ENCODE peak calls at places on chromosomes 13 and 19, in five cellular contexts. One of them, this sample, is unnamed.

GRCh38 chr19:7395793-7396192 is 47.1 kb downstream of the ARHGEF18 start:
- DNase-seq in NCI-H2029: no peak
- DNase-seq in choroid plexus epithelial cell: peak; percentile 18
- DNase-seq in WTC11: no peak
- DNase-seq in activated naive CD8-positive, alpha-beta T cell treated with anti-CD3 and anti-CD28 coated beads for 36 hours: no peak
- DNase-seq in this sample: no peak

GRCh38 chr19:16457195-16457953 is 14.4 kb downstream of the EPS15L1 start:
- DNase-seq in choroid plexus epithelial cell: peak; percentile 67
- DNase-seq in NCI-H2029: peak; percentile 76
- DNase-seq in activated naive CD8-positive, alpha-beta T cell treated with anti-CD3 and anti-CD28 coated beads for 36 hours: peak; percentile 9
- DNase-seq in WTC11: peak; percentile 32
- DNase-seq in this sample: peak; percentile 67

GRCh38 chr19:33795370-33796163 is 1.1 kb upstream of the KCTD15 start:
- DNase-seq in activated naive CD8-positive, alpha-beta T cell treated with anti-CD3 and anti-CD28 coated beads for 36 hours: peak; percentile 73
- DNase-seq in WTC11: peak; percentile 88
- DNase-seq in choroid plexus epithelial cell: peak; percentile 85
- DNase-seq in NCI-H2029: peak; percentile 65
- DNase-seq in this sample: peak; percentile 95

GRCh38 chr19:50725218-50725931 is 2.2 kb downstream of the CLEC11A start:
- DNase-seq in activated naive CD8-positive, alpha-beta T cell treated with anti-CD3 and anti-CD28 coated beads for 36 hours: no peak
- DNase-seq in NCI-H2029: no peak
- DNase-seq in choroid plexus epithelial cell: no peak
- DNase-seq in WTC11: no peak
- DNase-seq in this sample: no peak

GRCh38 chr19:8478605-8479004 is 23.8 kb downstream of the PRAM1 start:
- DNase-seq in activated naive CD8-positive, alpha-beta T cell treated with anti-CD3 and anti-CD28 coated beads for 36 hours: no peak
- DNase-seq in WTC11: no peak
- DNase-seq in choroid plexus epithelial cell: no peak
- DNase-seq in NCI-H2029: no peak
- DNase-seq in this sample: no peak

GRCh38 chr19:33389574-33390119 is 16.1 kb downstream of the CEBPG start:
- DNase-seq in NCI-H2029: no peak
- DNase-seq in choroid plexus epithelial cell: no peak
- DNase-seq in WTC11: no peak
- DNase-seq in activated naive CD8-positive, alpha-beta T cell treated with anti-CD3 and anti-CD28 coated beads for 36 hours: no peak
- DNase-seq in this sample: no peak

GRCh38 chr19:4064551-4065260 is 2.0 kb downstream of the ZBTB7A start:
- DNase-seq in activated naive CD8-positive, alpha-beta T cell treated with anti-CD3 and anti-CD28 coated beads for 36 hours: peak; percentile 54
- DNase-seq in choroid plexus epithelial cell: no peak
- DNase-seq in WTC11: no peak
- DNase-seq in NCI-H2029: no peak
- DNase-seq in this sample: peak; percentile 73

GRCh38 chr13:112073245-112074138 is 6.5 kb downstream of the SOX1 start:
- DNase-seq in activated naive CD8-positive, alpha-beta T cell treated with anti-CD3 and anti-CD28 coated beads for 36 hours: no peak
- DNase-seq in WTC11: peak; percentile 78
- DNase-seq in NCI-H2029: no peak
- DNase-seq in choroid plexus epithelial cell: no peak
- DNase-seq in this sample: peak; percentile 88

GRCh38 chr19:6767081-6767356 is 216 bp downstream of the SH2D3A start:
- DNase-seq in WTC11: no peak
- DNase-seq in choroid plexus epithelial cell: no peak
- DNase-seq in NCI-H2029: peak; percentile 45
- DNase-seq in activated naive CD8-positive, alpha-beta T cell treated with anti-CD3 and anti-CD28 coated beads for 36 hours: no peak
- DNase-seq in this sample: no peak

GRCh38 chr19:3606690-3607289 is at the start of gene TBXA2R:
- DNase-seq in activated naive CD8-positive, alpha-beta T cell treated with anti-CD3 and anti-CD28 coated beads for 36 hours: peak; percentile 82
- DNase-seq in WTC11: peak; percentile 77
- DNase-seq in NCI-H2029: peak; percentile 20
- DNase-seq in choroid plexus epithelial cell: peak; percentile 58
- DNase-seq in this sample: peak; percentile 91

GRCh38 chr19:30862876-30863275 is 486.4 kb downstream of the TSHZ3 start:
- DNase-seq in choroid plexus epithelial cell: no peak
- DNase-seq in WTC11: no peak
- DNase-seq in NCI-H2029: no peak
- DNase-seq in activated naive CD8-positive, alpha-beta T cell treated with anti-CD3 and anti-CD28 coated beads for 36 hours: no peak
- DNase-seq in this sample: peak; percentile 5

GRCh38 chr13:40984670-40985366 is 34.3 kb downstream of the ELF1 start:
- DNase-seq in WTC11: no peak
- DNase-seq in activated naive CD8-positive, alpha-beta T cell treated with anti-CD3 and anti-CD28 coated beads for 36 hours: no peak
- DNase-seq in choroid plexus epithelial cell: peak; percentile 38
- DNase-seq in NCI-H2029: peak; percentile 21
- DNase-seq in this sample: no peak

GRCh38 chr13:97112451-97113152 is 109.5 kb upstream of the MBNL2 start:
- DNase-seq in NCI-H2029: no peak
- DNase-seq in choroid plexus epithelial cell: peak; percentile 76
- DNase-seq in WTC11: no peak
- DNase-seq in activated naive CD8-positive, alpha-beta T cell treated with anti-CD3 and anti-CD28 coated beads for 36 hours: no peak
- DNase-seq in this sample: no peak

GRCh38 chr19:310141-310651 is 19.0 kb upstream of the PLPP2 start:
- DNase-seq in choroid plexus epithelial cell: peak; percentile 86
- DNase-seq in WTC11: no peak
- DNase-seq in NCI-H2029: no peak
- DNase-seq in activated naive CD8-positive, alpha-beta T cell treated with anti-CD3 and anti-CD28 coated beads for 36 hours: no peak
- DNase-seq in this sample: no peak

GRCh38 chr13:109479991-109480696 is 306.2 kb downstream of the IRS2 start:
- DNase-seq in activated naive CD8-positive, alpha-beta T cell treated with anti-CD3 and anti-CD28 coated beads for 36 hours: no peak
- DNase-seq in choroid plexus epithelial cell: peak; percentile 89
- DNase-seq in NCI-H2029: peak; percentile 55
- DNase-seq in WTC11: no peak
- DNase-seq in this sample: no peak

GRCh38 chr13:48400090-48400694 is 12.7 kb downstream of the LPAR6 start:
- DNase-seq in NCI-H2029: no peak
- DNase-seq in WTC11: no peak
- DNase-seq in choroid plexus epithelial cell: peak; percentile 21
- DNase-seq in activated naive CD8-positive, alpha-beta T cell treated with anti-CD3 and anti-CD28 coated beads for 36 hours: no peak
- DNase-seq in this sample: no peak

GRCh38 chr19:56142087-56142787 is 1.1 kb downstream of the ZNF444 start:
- DNase-seq in choroid plexus epithelial cell: no peak
- DNase-seq in NCI-H2029: peak; percentile 70
- DNase-seq in WTC11: no peak
- DNase-seq in activated naive CD8-positive, alpha-beta T cell treated with anti-CD3 and anti-CD28 coated beads for 36 hours: no peak
- DNase-seq in this sample: no peak

GRCh38 chr19:11418518-11419506 is at the start of gene RGL3:
- DNase-seq in NCI-H2029: peak; percentile 59
- DNase-seq in activated naive CD8-positive, alpha-beta T cell treated with anti-CD3 and anti-CD28 coated beads for 36 hours: no peak
- DNase-seq in WTC11: peak; percentile 93
- DNase-seq in choroid plexus epithelial cell: no peak
- DNase-seq in this sample: peak; percentile 95

GRCh38 chr13:42991892-42992584 is at the start of gene EPSTI1:
- DNase-seq in choroid plexus epithelial cell: peak; percentile 90
- DNase-seq in activated naive CD8-positive, alpha-beta T cell treated with anti-CD3 and anti-CD28 coated beads for 36 hours: peak; percentile 74
- DNase-seq in NCI-H2029: no peak
- DNase-seq in WTC11: peak; percentile 63
- DNase-seq in this sample: peak; percentile 90

GRCh38 chr19:39251081-39251480 is 2.4 kb upstream of the IFNL4 start:
- DNase-seq in choroid plexus epithelial cell: no peak
- DNase-seq in activated naive CD8-positive, alpha-beta T cell treated with anti-CD3 and anti-CD28 coated beads for 36 hours: no peak
- DNase-seq in NCI-H2029: no peak
- DNase-seq in WTC11: no peak
- DNase-seq in this sample: no peak

GRCh38 chr13:32017449-32017848 is 14.1 kb upstream of the FRY start:
- DNase-seq in NCI-H2029: no peak
- DNase-seq in activated naive CD8-positive, alpha-beta T cell treated with anti-CD3 and anti-CD28 coated beads for 36 hours: no peak
- DNase-seq in WTC11: no peak
- DNase-seq in choroid plexus epithelial cell: no peak
- DNase-seq in this sample: no peak

GRCh38 chr19:3723883-3724282 is 15.7 kb downstream of the TJP3 start:
- DNase-seq in NCI-H2029: no peak
- DNase-seq in activated naive CD8-positive, alpha-beta T cell treated with anti-CD3 and anti-CD28 coated beads for 36 hours: no peak
- DNase-seq in WTC11: no peak
- DNase-seq in choroid plexus epithelial cell: no peak
- DNase-seq in this sample: no peak

GRCh38 chr19:17863520-17864182 is 3.9 kb downstream of the RPL18A start:
- DNase-seq in WTC11: no peak
- DNase-seq in activated naive CD8-positive, alpha-beta T cell treated with anti-CD3 and anti-CD28 coated beads for 36 hours: no peak
- DNase-seq in NCI-H2029: no peak
- DNase-seq in choroid plexus epithelial cell: no peak
- DNase-seq in this sample: peak; percentile 53

GRCh38 chr19:33679696-33680095 is 57.9 kb downstream of the CHST8 start:
- DNase-seq in choroid plexus epithelial cell: no peak
- DNase-seq in WTC11: no peak
- DNase-seq in activated naive CD8-positive, alpha-beta T cell treated with anti-CD3 and anti-CD28 coated beads for 36 hours: no peak
- DNase-seq in NCI-H2029: no peak
- DNase-seq in this sample: no peak

GRCh38 chr19:6092329-6093286 is 17.7 kb downstream of the RFX2 start:
- DNase-seq in WTC11: peak; percentile 68
- DNase-seq in choroid plexus epithelial cell: peak; percentile 61
- DNase-seq in NCI-H2029: peak; percentile 41
- DNase-seq in activated naive CD8-positive, alpha-beta T cell treated with anti-CD3 and anti-CD28 coated beads for 36 hours: no peak
- DNase-seq in this sample: peak; percentile 86

GRCh38 chr19:16559896-16560295 is 12.3 kb downstream of the SLC35E1 start:
- DNase-seq in choroid plexus epithelial cell: peak; percentile 51
- DNase-seq in WTC11: no peak
- DNase-seq in activated naive CD8-positive, alpha-beta T cell treated with anti-CD3 and anti-CD28 coated beads for 36 hours: no peak
- DNase-seq in NCI-H2029: no peak
- DNase-seq in this sample: no peak